ENCODE peak calls at places on chromosome 14, in four cellular contexts. S is upper lobe of right lung, R is AG04450, K is stomach. Q is an unnamed sample.
A peak's percentile ranks its signal among the peaks of the same experiment; 100 is the strongest.

GRCh38 chr14:75283162-75283883 is 4.7 kb downstream of the FOS start:
- DNase-seq in R (no peak), S (no peak), K (peak; percentile 72), Q (peak; percentile 92)

GRCh38 chr14:58749066-58749669 is 111.4 kb downstream of the DACT1 start:
- DNase-seq in S (no peak), R (peak; percentile 93), K (peak; percentile 51), Q (no peak)

GRCh38 chr14:102708494-102708893 is 68.8 kb upstream of the TRAF3 start:
- DNase-seq in R (no peak), K (no peak), S (no peak), Q (no peak)

GRCh38 chr14:22766457-22767322 is at the start of gene OXA1L:
- DNase-seq in S (peak; percentile 96), R (peak; percentile 95), K (peak; percentile 99), Q (peak; percentile 98)

GRCh38 chr14:103576371-103577024 is 13.7 kb downstream of the COA8 start:
- DNase-seq in R (no peak), S (peak; percentile 95), K (peak; percentile 96), Q (peak; percentile 94)

GRCh38 chr14:103115845-103116572 is 7.3 kb upstream of the TNFAIP2 start:
- DNase-seq in S (no peak), K (no peak), R (no peak), Q (no peak)

GRCh38 chr14:103220982-103221641 is 97.9 kb downstream of the TNFAIP2 start:
- DNase-seq in K (no peak), R (no peak), S (no peak), Q (no peak)

GRCh38 chr14:79464468-79464867 is 746.8 kb downstream of the DIO2 start:
- DNase-seq in R (no peak), S (no peak), K (no peak), Q (no peak)

GRCh38 chr14:101972126-101972785 is 7.9 kb downstream of the DYNC1H1 start:
- DNase-seq in K (peak; percentile 76), R (peak; percentile 98), S (peak; percentile 76), Q (peak; percentile 96)

GRCh38 chr14:65866906-65867305 is 454.4 kb downstream of the FUT8 start:
- DNase-seq in R (no peak), K (no peak), S (no peak), Q (no peak)

GRCh38 chr14:94548999-94549985 is 11.9 kb upstream of the SERPINA4 start:
- DNase-seq in S (no peak), K (peak; percentile 63), R (peak; percentile 6), Q (peak; percentile 78)

GRCh38 chr14:71454513-71455332 is 477.5 kb upstream of the RGS6 start:
- DNase-seq in R (no peak), S (no peak), K (no peak), Q (no peak)

GRCh38 chr14:22882529-22883190 is 362 bp upstream of the REM2 start:
- DNase-seq in K (peak; percentile 50), S (no peak), R (no peak), Q (no peak)

GRCh38 chr14:59534361-59534987 is 42.1 kb downstream of the CCDC175 start:
- DNase-seq in S (no peak), R (no peak), K (no peak), Q (no peak)

GRCh38 chr14:20343855-20344205 is 395 bp downstream of the PARP2 start:
- DNase-seq in R (no peak), S (no peak), K (no peak), Q (no peak)

GRCh38 chr14:95903616-95904107 is 27.0 kb downstream of the TUNAR start:
- DNase-seq in S (no peak), R (no peak), K (no peak), Q (no peak)

GRCh38 chr14:38079268-38079667 is 128.4 kb upstream of the SSTR1 start:
- DNase-seq in R (peak; percentile 1), K (no peak), S (no peak), Q (no peak)

GRCh38 chr14:103594265-103594664 is 31.5 kb downstream of the COA8 start:
- DNase-seq in K (no peak), R (no peak), S (no peak), Q (no peak)

GRCh38 chr14:106455026-106455425 is 928.6 kb downstream of the TMEM121 start:
- DNase-seq in R (no peak), S (no peak), K (no peak), Q (no peak)

GRCh38 chr14:44494125-44494524 is 13.0 kb downstream of the FSCB start:
- DNase-seq in S (no peak), R (no peak), K (no peak), Q (no peak)

GRCh38 chr14:35083530-35084150 is 37.6 kb downstream of the FAM177A1 start:
- DNase-seq in K (no peak), S (no peak), R (no peak), Q (no peak)

GRCh38 chr14:70086685-70087379 is 101.9 kb downstream of the SLC8A3 start:
- DNase-seq in R (no peak), S (no peak), K (peak; percentile 34), Q (no peak)

GRCh38 chr14:22976620-22977433 is 5.5 kb downstream of the AJUBA start:
- DNase-seq in K (peak; percentile 48), S (no peak), R (no peak), Q (no peak)

GRCh38 chr14:100867631-100868315 is 35.7 kb downstream of the RTL1 start:
- DNase-seq in R (no peak), S (peak; percentile 35), K (no peak), Q (no peak)

GRCh38 chr14:69612014-69612758 is 790 bp downstream of the SUSD6 start:
- DNase-seq in R (no peak), K (no peak), S (peak; percentile 73), Q (no peak)

GRCh38 chr14:78075033-78075432 is 95.1 kb upstream of the NRXN3 start:
- DNase-seq in R (no peak), K (no peak), S (no peak), Q (no peak)

GRCh38 chr14:75440733-75441474 is 13.1 kb downstream of the JDP2 start:
- DNase-seq in K (peak; percentile 53), R (peak; percentile 81), S (no peak), Q (peak; percentile 79)

GRCh38 chr14:54807881-54808280 is 94.7 kb downstream of the GCH1 start:
- DNase-seq in R (no peak), K (no peak), S (no peak), Q (no peak)

GRCh38 chr14:29710015-29710414 is 217.6 kb downstream of the PRKD1 start:
- DNase-seq in K (no peak), S (no peak), R (no peak), Q (no peak)

GRCh38 chr14:58677996-58678395 is 40.2 kb downstream of the DACT1 start:
- DNase-seq in S (no peak), R (no peak), K (no peak), Q (no peak)

GRCh38 chr14:88488081-88488480 is 66.7 kb downstream of the PTPN21 start:
- DNase-seq in K (peak; percentile 35), R (no peak), S (no peak), Q (no peak)

GRCh38 chr14:105218611-105219010 is 29.7 kb upstream of the BTBD6 start:
- DNase-seq in S (no peak), K (no peak), R (no peak), Q (no peak)

GRCh38 chr14:63174760-63175191 is 29.5 kb upstream of the RHOJ start:
- DNase-seq in S (no peak), K (no peak), R (peak; percentile 34), Q (no peak)

GRCh38 chr14:51870620-51871019 is 10.2 kb downstream of the GNG2 start:
- DNase-seq in R (no peak), S (no peak), K (no peak), Q (no peak)

GRCh38 chr14:52190532-52190931 is 77.0 kb upstream of the PTGDR start:
- DNase-seq in R (no peak), K (no peak), S (no peak), Q (no peak)

GRCh38 chr14:42930058-42930457 is 1323.4 kb downstream of the LRFN5 start:
- DNase-seq in R (peak; percentile 39), K (no peak), S (no peak), Q (no peak)

GRCh38 chr14:94129111-94129757 is at the start of gene IFI27L2:
- DNase-seq in S (peak; percentile 83), R (peak; percentile 24), K (peak; percentile 67), Q (peak; percentile 74)

GRCh38 chr14:33120966-33121365 is 182.3 kb downstream of the NPAS3 start:
- DNase-seq in S (no peak), K (no peak), R (no peak), Q (no peak)

GRCh38 chr14:28651148-28651547 is 115.4 kb upstream of the FOXG1 start:
- DNase-seq in K (no peak), S (no peak), R (no peak), Q (no peak)
- H3K4me3 ChIP-seq in K (no peak overlapping the region), S (no peak overlapping the region), R (no peak overlapping the region), Q (no peak overlapping the region)

GRCh38 chr14:85531141-85531593 is 1.2 kb downstream of the FLRT2 start:
- DNase-seq in K (peak; percentile 28), R (no peak), S (peak; percentile 67), Q (peak; percentile 69)
- H3K27ac ChIP-seq in K (peak overlapping the region; percentile 71), R (peak overlapping the region; percentile 65), S (peak overlapping the region; percentile 40), Q (peak overlapping the region; percentile 77)

GRCh38 chr14:61710853-61711817 is 15.8 kb downstream of the HIF1A start:
- DNase-seq in R (no peak), S (no peak), K (no peak), Q (no peak)
- H3K4me3 ChIP-seq in R (no peak overlapping the region), S (no peak overlapping the region), K (no peak overlapping the region), Q (no peak overlapping the region)

DNA sequence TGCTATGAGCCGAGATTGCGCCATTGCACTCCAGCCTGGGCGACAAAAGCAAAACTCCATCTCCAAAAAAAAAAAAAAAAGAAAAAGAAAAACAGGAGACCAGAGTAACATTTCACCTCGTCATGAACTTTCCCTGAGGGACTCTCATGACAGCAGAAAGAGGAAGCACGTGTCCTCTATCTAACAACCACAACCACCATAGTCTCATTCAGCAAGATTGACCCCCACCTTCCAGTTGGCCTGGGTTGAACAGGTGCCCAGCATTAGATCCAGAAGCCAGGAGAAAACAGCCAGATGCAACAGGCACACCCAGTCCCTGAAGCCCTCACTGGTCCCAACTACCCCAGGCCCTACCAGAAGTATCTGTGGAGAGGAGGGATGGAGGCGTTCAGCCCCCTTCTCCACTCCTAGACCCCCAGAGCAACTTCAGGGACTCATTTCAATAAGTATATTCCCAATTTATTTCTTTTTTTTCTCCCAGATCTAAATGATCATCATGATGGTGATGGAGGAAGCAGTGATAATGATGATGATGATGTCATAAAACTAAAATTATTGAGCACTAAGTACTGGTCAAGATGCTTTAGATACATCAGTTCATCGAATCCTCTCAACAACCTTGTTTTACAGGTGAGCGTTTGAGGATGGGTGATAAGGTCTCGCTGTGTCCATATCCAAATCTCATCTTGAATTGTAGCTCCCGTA is 235.0 kb downstream of the EFCAB11 start:
- DNase-seq in K (no peak), R (no peak), S (no peak), Q (no peak)
- H3K27ac ChIP-seq in K (peak overlapping the region; percentile 49), R (no peak overlapping the region), S (no peak overlapping the region), Q (no peak overlapping the region)

Q was measured in right atrium auricular region.